ENCODE peak calls at places on chromosomes 7 and 10, in nine cellular contexts. S is A549, V is Karpas-422, M is lower lobe of right lung, J is ascending aorta, U is ovary, O is left ventricle myocardium inferior, Q is astrocyte, E is heart right ventricle. A is an unnamed sample.

GRCh38 chr7:2884161-2884560 is 40.1 kb upstream of the GNA12 start:
- DNase-seq in Q (no peak), O (no peak), U (no peak), M (no peak), J (no peak), E (no peak), V (no peak), S (no peak), A (no peak)

GRCh38 chr7:143965280-143965679 is 10.6 kb downstream of the OR2F1 start:
- DNase-seq in J (no peak), V (no peak), U (no peak), E (no peak), S (peak; percentile 36), M (no peak), Q (no peak), O (no peak), A (no peak)

GRCh38 chr7:101527844-101528667 is 101.0 kb downstream of the MYL10 start:
- DNase-seq in Q (peak; percentile 34), E (peak; percentile 35), V (no peak), O (peak; percentile 33), S (no peak), U (no peak), M (peak; percentile 51), J (no peak), A (no peak)

GRCh38 chr10:93065675-93066543 is 5.3 kb downstream of the CYP26C1 start:
- DNase-seq in V (no peak), S (no peak), U (no peak), Q (no peak), J (no peak), O (no peak), E (peak; percentile 12), M (no peak), A (no peak)

GRCh38 chr10:1643161-1643910 is 94.0 kb downstream of the ADARB2 start:
- DNase-seq in Q (no peak), U (no peak), J (no peak), S (peak; percentile 9), O (no peak), E (no peak), V (peak; percentile 47), M (no peak), A (no peak)

GRCh38 chr7:39746162-39746782 is 122.9 kb downstream of the RALA start:
- DNase-seq in Q (peak; percentile 55), S (peak; percentile 74), U (peak; percentile 80), O (peak; percentile 67), E (peak; percentile 61), J (no peak), V (peak; percentile 82), M (peak; percentile 68), A (peak; percentile 63)

GRCh38 chr7:78765985-78766729 is 687.3 kb downstream of the MAGI2 start:
- DNase-seq in J (no peak), V (no peak), M (no peak), S (no peak), O (no peak), E (no peak), U (no peak), Q (no peak), A (no peak)

GRCh38 chr7:22845221-22845844 is 22.7 kb upstream of the TOMM7 start:
- DNase-seq in J (no peak), M (no peak), U (no peak), V (no peak), Q (peak; percentile 93), E (no peak), S (no peak), O (no peak), A (no peak)

GRCh38 chr7:98982686-98983085 is 104.4 kb downstream of the TRRAP start:
- DNase-seq in Q (no peak), M (no peak), S (no peak), O (no peak), U (no peak), V (no peak), J (no peak), E (no peak), A (no peak)

GRCh38 chr7:108226723-108227359 is 96.7 kb upstream of the LAMB4 start:
- DNase-seq in V (no peak), U (no peak), S (no peak), Q (no peak), E (no peak), J (no peak), O (no peak), M (no peak), A (no peak)

GRCh38 chr10:6838118-6838517 is 258.0 kb upstream of the PRKCQ start:
- DNase-seq in U (no peak), M (no peak), Q (no peak), S (peak; percentile 45), J (no peak), O (no peak), E (no peak), V (peak; percentile 53), A (no peak)

GRCh38 chr7:101563198-101563901 is 65.7 kb downstream of the MYL10 start:
- DNase-seq in J (no peak), S (no peak), Q (no peak), V (peak; percentile 27), E (no peak), U (no peak), O (no peak), M (no peak), A (no peak)

GRCh38 chr7:125592331-125592730 is 662.7 kb upstream of the POT1 start:
- DNase-seq in E (no peak), M (no peak), S (no peak), Q (no peak), U (no peak), V (no peak), O (no peak), J (no peak), A (no peak)

GRCh38 chr7:4845740-4846142 is 16.1 kb downstream of the PAPOLB start:
- DNase-seq in O (peak; percentile 45), E (peak; percentile 57), U (peak; percentile 43), V (no peak), J (no peak), M (no peak), S (no peak), Q (no peak), A (no peak)

GRCh38 chr10:4282496-4282895 is 497.5 kb upstream of the KLF6 start:
- DNase-seq in E (no peak), O (no peak), V (no peak), U (no peak), Q (no peak), J (no peak), S (no peak), M (no peak), A (no peak)
- H3K27ac ChIP-seq in E (peak overlapping the region; percentile 62), O (peak overlapping the region; percentile 82), V (no peak overlapping the region), U (no peak overlapping the region), Q (no peak overlapping the region), J (peak overlapping the region; percentile 86), S (no peak overlapping the region), M (peak overlapping the region; percentile 55), A (peak overlapping the region; percentile 35)

DNA sequence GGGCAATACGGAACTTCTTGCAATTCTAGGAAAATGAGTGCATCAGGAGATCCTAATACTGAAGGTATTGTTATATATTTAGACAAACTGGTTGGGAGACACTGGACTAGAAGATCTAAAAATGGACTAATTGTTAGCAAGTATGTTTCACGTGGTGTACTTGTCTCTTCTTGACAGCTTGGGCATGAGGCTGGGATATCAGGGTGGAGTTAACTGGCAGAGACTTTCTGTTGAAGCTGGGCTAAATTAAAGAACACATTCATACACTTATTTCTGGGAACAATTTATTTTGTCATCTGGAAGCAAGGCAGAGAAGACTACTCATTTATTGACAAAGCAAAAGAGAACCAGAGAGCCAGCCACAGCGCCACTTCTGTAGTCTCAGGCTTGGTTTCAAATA is 25.9 kb downstream of the TYW1 start:
- DNase-seq in Q (no peak), V (no peak), O (no peak), S (no peak), M (no peak), U (no peak), J (no peak), E (no peak), A (no peak)
- H3K4me3 ChIP-seq in Q (no peak overlapping the region), V (no peak overlapping the region), O (no peak overlapping the region), S (no peak overlapping the region), M (no peak overlapping the region), U (no peak overlapping the region), J (no peak overlapping the region), E (no peak overlapping the region), A (no peak overlapping the region)

GRCh38 chr10:124725171-124725631 is 19.0 kb downstream of the FAM53B start:
- DNase-seq in S (no peak), V (no peak), E (no peak), Q (no peak), O (no peak), M (no peak), U (peak; percentile 14), J (no peak), A (no peak)

GRCh38 chr10:124721295-124722052 is 22.7 kb downstream of the FAM53B start:
- DNase-seq in E (no peak), U (peak; percentile 76), J (no peak), S (no peak), Q (no peak), O (peak; percentile 67), M (peak; percentile 68), V (no peak), A (peak; percentile 93)

GRCh38 chr10:124723826-124724225 is 20.4 kb downstream of the FAM53B start:
- DNase-seq in O (no peak), U (no peak), Q (no peak), E (no peak), S (no peak), V (no peak), J (no peak), M (no peak), A (no peak)

GRCh38 chr10:124724279-124725027 is 19.7 kb downstream of the FAM53B start:
- DNase-seq in U (no peak), Q (no peak), J (no peak), S (no peak), V (no peak), M (no peak), O (no peak), E (no peak), A (no peak)

DNA sequence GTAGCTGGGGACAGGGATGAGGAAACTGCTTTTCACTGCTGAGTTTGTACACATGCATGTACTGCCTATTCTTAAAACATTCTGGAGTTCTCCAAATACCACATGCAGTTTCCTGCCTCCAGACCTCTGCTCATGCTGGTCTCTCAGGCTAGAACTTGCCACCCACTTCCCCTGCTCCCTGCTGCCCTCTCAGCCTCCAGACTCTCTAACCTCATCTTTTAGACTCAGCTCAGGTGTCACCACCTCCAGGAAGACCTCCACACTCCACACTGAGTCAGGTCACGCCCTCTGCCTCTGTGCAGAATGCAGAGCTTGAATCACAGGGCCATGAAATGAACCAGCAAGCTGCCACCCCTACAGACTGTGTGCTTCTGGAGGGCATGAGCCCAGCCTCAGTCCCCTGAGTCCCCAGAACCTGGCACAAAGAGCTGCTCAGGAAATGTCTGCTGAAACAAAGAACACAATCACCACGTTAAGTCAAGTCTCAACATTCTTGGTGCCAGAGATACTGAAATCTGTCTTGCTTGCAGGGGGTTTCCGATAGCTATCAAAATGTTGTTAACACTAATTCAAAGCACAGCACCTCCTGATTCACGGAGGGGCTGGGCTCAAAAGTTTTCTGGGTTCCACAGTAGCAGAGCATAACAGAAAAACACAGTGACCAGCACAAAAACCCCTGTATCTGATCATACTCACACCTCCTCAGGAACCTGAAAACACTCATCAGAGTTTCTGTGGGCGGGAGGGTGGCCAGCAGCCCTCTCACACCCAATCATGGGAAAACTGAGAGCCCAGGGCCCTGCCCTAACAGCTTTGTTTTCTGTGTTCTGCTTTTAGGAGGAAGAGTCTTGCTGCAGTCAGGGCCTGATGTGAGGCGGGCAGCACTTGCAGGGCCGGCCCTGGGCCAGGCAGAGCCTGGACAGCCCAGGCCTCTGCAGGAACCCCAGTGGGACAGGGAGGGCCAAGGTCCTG is 21.1 kb downstream of the FAM53B start:
- DNase-seq in S (no peak), E (peak; percentile 67), Q (no peak), M (peak; percentile 63), J (no peak), U (no peak), V (peak; percentile 63), O (peak; percentile 62), A (no peak)
- H3K4me1 ChIP-seq in S (no peaks in the 10 kb centered on the region), E (peaks cover 94% of the 10 kb centered on the region), Q (peaks cover 21% of the 10 kb centered on the region), M (peaks cover 100% of the 10 kb centered on the region), J (peaks cover 21% of the 10 kb centered on the region), U (peaks cover 49% of the 10 kb centered on the region), V (peaks cover 100% of the 10 kb centered on the region), O (peaks cover 100% of the 10 kb centered on the region), A (peaks cover 99% of the 10 kb centered on the region)

GRCh38 chr7:94252971-94253370 is 141.7 kb upstream of the COL1A2 start:
- DNase-seq in V (no peak), O (no peak), Q (no peak), J (no peak), M (no peak), E (no peak), U (no peak), S (no peak), A (no peak)
- H3K27ac ChIP-seq in V (no peak overlapping the region), O (no peak overlapping the region), Q (no peak overlapping the region), J (no peak overlapping the region), M (no peak overlapping the region), E (no peak overlapping the region), U (no peak overlapping the region), S (no peak overlapping the region), A (no peak overlapping the region)